ENCODE peak calls at places on chromosomes 3 and 15, in ten cellular contexts. One of them, this sample, is unnamed. For H3K27me3, the result is how much of the 10 kb centered on the place peaks cover.

GRCh38 chr15:98649996-98650870 is 1.9 kb downstream of the IGF1R start:
- DNase-seq in HCT116: no peak
- DNase-seq in spleen: peak
- DNase-seq in stomach: peak
- DNase-seq in suprapubic skin: peak
- DNase-seq in endothelial cell of umbilical vein: peak
- DNase-seq in sigmoid colon: no peak
- DNase-seq in SK-N-SH: peak
- DNase-seq in transverse colon: peak
- DNase-seq in K562: no peak
- DNase-seq in this sample: no peak

GRCh38 chr3:85576091-85576690 is 617.4 kb downstream of the CADM2 start:
- DNase-seq in HCT116: peak
- DNase-seq in spleen: no peak
- DNase-seq in stomach: peak
- DNase-seq in suprapubic skin: no peak
- DNase-seq in endothelial cell of umbilical vein: peak
- DNase-seq in sigmoid colon: peak
- DNase-seq in SK-N-SH: peak
- DNase-seq in transverse colon: peak
- DNase-seq in K562: peak
- DNase-seq in this sample: peak

GRCh38 chr3:166554006-166554405 is 716.8 kb upstream of the BCHE start:
- DNase-seq in HCT116: no peak
- DNase-seq in spleen: no peak
- DNase-seq in stomach: no peak
- DNase-seq in suprapubic skin: no peak
- DNase-seq in endothelial cell of umbilical vein: no peak
- DNase-seq in sigmoid colon: no peak
- DNase-seq in SK-N-SH: no peak
- DNase-seq in transverse colon: no peak
- DNase-seq in K562: no peak
- DNase-seq in this sample: no peak

GRCh38 chr3:67077656-67078055 is 79.5 kb downstream of the KBTBD8 start:
- DNase-seq in HCT116: no peak
- DNase-seq in spleen: no peak
- DNase-seq in stomach: no peak
- DNase-seq in suprapubic skin: no peak
- DNase-seq in endothelial cell of umbilical vein: no peak
- DNase-seq in sigmoid colon: no peak
- DNase-seq in SK-N-SH: no peak
- DNase-seq in transverse colon: no peak
- DNase-seq in K562: no peak
- DNase-seq in this sample: no peak

GRCh38 chr15:77063249-77063648 is 7.7 kb downstream of the TSPAN3 start:
- DNase-seq in HCT116: no peak
- DNase-seq in spleen: no peak
- DNase-seq in stomach: no peak
- DNase-seq in suprapubic skin: no peak
- DNase-seq in endothelial cell of umbilical vein: no peak
- DNase-seq in sigmoid colon: no peak
- DNase-seq in SK-N-SH: no peak
- DNase-seq in transverse colon: no peak
- DNase-seq in K562: no peak
- DNase-seq in this sample: no peak

GRCh38 chr3:198030125-198030524 is 70.1 kb downstream of the LMLN start:
- DNase-seq in HCT116: no peak
- DNase-seq in spleen: no peak
- DNase-seq in stomach: no peak
- DNase-seq in suprapubic skin: no peak
- DNase-seq in endothelial cell of umbilical vein: no peak
- DNase-seq in sigmoid colon: no peak
- DNase-seq in SK-N-SH: no peak
- DNase-seq in transverse colon: no peak
- DNase-seq in K562: peak
- DNase-seq in this sample: no peak

GRCh38 chr3:138890555-138891187 is 55.9 kb upstream of the PIK3CB start:
- DNase-seq in HCT116: no peak
- DNase-seq in spleen: no peak
- DNase-seq in stomach: no peak
- DNase-seq in suprapubic skin: no peak
- DNase-seq in endothelial cell of umbilical vein: no peak
- DNase-seq in sigmoid colon: no peak
- DNase-seq in SK-N-SH: no peak
- DNase-seq in transverse colon: no peak
- DNase-seq in K562: no peak
- DNase-seq in this sample: no peak

GRCh38 chr15:69677403-69677802 is 224.8 kb downstream of the RPLP1 start:
- DNase-seq in HCT116: no peak
- DNase-seq in spleen: no peak
- DNase-seq in stomach: no peak
- DNase-seq in suprapubic skin: no peak
- DNase-seq in endothelial cell of umbilical vein: no peak
- DNase-seq in sigmoid colon: no peak
- DNase-seq in SK-N-SH: no peak
- DNase-seq in transverse colon: no peak
- DNase-seq in K562: no peak
- DNase-seq in this sample: no peak

GRCh38 chr3:27824312-27825200 is 102.4 kb upstream of the EOMES start:
- DNase-seq in HCT116: no peak
- DNase-seq in spleen: no peak
- DNase-seq in stomach: no peak
- DNase-seq in suprapubic skin: no peak
- DNase-seq in endothelial cell of umbilical vein: no peak
- DNase-seq in sigmoid colon: no peak
- DNase-seq in SK-N-SH: no peak
- DNase-seq in transverse colon: no peak
- DNase-seq in K562: no peak
- DNase-seq in this sample: no peak

GRCh38 chr3:13276438-13277129 is 143.5 kb downstream of the NUP210 start:
- DNase-seq in HCT116: no peak
- DNase-seq in spleen: peak
- DNase-seq in stomach: no peak
- DNase-seq in suprapubic skin: no peak
- DNase-seq in endothelial cell of umbilical vein: no peak
- DNase-seq in sigmoid colon: peak
- DNase-seq in SK-N-SH: peak
- DNase-seq in transverse colon: no peak
- DNase-seq in K562: no peak
- DNase-seq in this sample: no peak

GRCh38 chr3:140186421-140186920 is 251.5 kb downstream of the CLSTN2 start:
- DNase-seq in HCT116: no peak
- DNase-seq in spleen: no peak
- DNase-seq in stomach: no peak
- DNase-seq in suprapubic skin: no peak
- DNase-seq in endothelial cell of umbilical vein: no peak
- DNase-seq in sigmoid colon: no peak
- DNase-seq in SK-N-SH: peak
- DNase-seq in transverse colon: no peak
- DNase-seq in K562: no peak
- DNase-seq in this sample: no peak

DNA sequence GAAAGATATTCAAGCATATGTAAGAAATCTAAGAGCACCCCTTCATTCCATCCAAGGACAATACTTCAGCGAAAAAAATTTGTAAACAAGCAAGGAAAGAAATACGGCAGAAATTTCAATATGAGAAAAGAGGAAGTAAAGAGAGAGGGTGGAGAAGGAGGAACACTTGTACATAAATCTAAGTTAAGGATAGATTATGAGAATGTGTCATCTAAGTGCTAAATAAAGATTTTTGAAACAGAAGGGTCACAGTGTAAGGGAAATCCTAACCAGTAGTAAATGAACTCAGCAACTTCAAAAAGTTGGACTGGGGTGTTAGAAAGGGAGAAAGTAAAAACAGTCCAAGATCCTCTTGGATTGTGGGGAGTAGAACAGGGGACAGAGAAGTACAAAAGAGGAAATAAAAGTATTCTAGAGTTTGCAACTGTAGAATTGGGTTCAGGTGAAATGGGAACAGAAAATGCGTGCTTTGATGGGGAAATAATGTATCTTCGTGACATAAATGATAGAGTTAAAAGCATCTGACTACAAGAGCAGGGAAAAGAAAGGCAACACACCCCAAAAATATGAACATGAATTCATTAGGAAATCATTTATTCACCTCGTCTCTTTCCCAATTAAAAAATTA is 68.5 kb upstream of the ATP13A5 start:
- DNase-seq in HCT116: no peak
- DNase-seq in spleen: no peak
- DNase-seq in stomach: no peak
- DNase-seq in suprapubic skin: no peak
- DNase-seq in endothelial cell of umbilical vein: no peak
- DNase-seq in sigmoid colon: no peak
- DNase-seq in SK-N-SH: no peak
- DNase-seq in transverse colon: no peak
- DNase-seq in K562: no peak
- DNase-seq in this sample: no peak
- H3K27me3 ChIP-seq in HCT116: under half
- H3K27me3 ChIP-seq in spleen: under half
- H3K27me3 ChIP-seq in stomach: under half
- H3K27me3 ChIP-seq in suprapubic skin: under half
- H3K27me3 ChIP-seq in endothelial cell of umbilical vein: under half
- H3K27me3 ChIP-seq in sigmoid colon: under half
- H3K27me3 ChIP-seq in SK-N-SH: under half
- H3K27me3 ChIP-seq in transverse colon: under half
- H3K27me3 ChIP-seq in K562: under half
- H3K27me3 ChIP-seq in this sample: under half

GRCh38 chr3:47378869-47379268 is 2.0 kb upstream of the PTPN23 start:
- DNase-seq in HCT116: no peak
- DNase-seq in spleen: no peak
- DNase-seq in stomach: no peak
- DNase-seq in suprapubic skin: no peak
- DNase-seq in endothelial cell of umbilical vein: no peak
- DNase-seq in sigmoid colon: no peak
- DNase-seq in SK-N-SH: no peak
- DNase-seq in transverse colon: no peak
- DNase-seq in K562: no peak
- DNase-seq in this sample: no peak

GRCh38 chr3:47379488-47379899 is 1.3 kb upstream of the PTPN23 start:
- DNase-seq in HCT116: no peak
- DNase-seq in spleen: peak
- DNase-seq in stomach: no peak
- DNase-seq in suprapubic skin: no peak
- DNase-seq in endothelial cell of umbilical vein: no peak
- DNase-seq in sigmoid colon: no peak
- DNase-seq in SK-N-SH: no peak
- DNase-seq in transverse colon: peak
- DNase-seq in K562: peak
- DNase-seq in this sample: no peak

GRCh38 chr3:47380601-47381316 is at the start of gene PTPN23:
- DNase-seq in HCT116: peak
- DNase-seq in spleen: peak
- DNase-seq in stomach: peak
- DNase-seq in suprapubic skin: peak
- DNase-seq in endothelial cell of umbilical vein: peak
- DNase-seq in sigmoid colon: peak
- DNase-seq in SK-N-SH: peak
- DNase-seq in transverse colon: peak
- DNase-seq in K562: peak
- DNase-seq in this sample: peak

GRCh38 chr3:47380026-47380600 is 708 bp upstream of the PTPN23 start:
- DNase-seq in HCT116: no peak
- DNase-seq in spleen: no peak
- DNase-seq in stomach: no peak
- DNase-seq in suprapubic skin: no peak
- DNase-seq in endothelial cell of umbilical vein: no peak
- DNase-seq in sigmoid colon: no peak
- DNase-seq in SK-N-SH: no peak
- DNase-seq in transverse colon: peak
- DNase-seq in K562: no peak
- DNase-seq in this sample: no peak

GRCh38 chr3:47381317-47382157 is 716 bp downstream of the PTPN23 start:
- DNase-seq in HCT116: peak
- DNase-seq in spleen: peak
- DNase-seq in stomach: peak
- DNase-seq in suprapubic skin: peak
- DNase-seq in endothelial cell of umbilical vein: peak
- DNase-seq in sigmoid colon: peak
- DNase-seq in SK-N-SH: peak
- DNase-seq in transverse colon: peak
- DNase-seq in K562: peak
- DNase-seq in this sample: peak
- TF ChIP-seq POLR2AphosphoS5 in HCT116: peak
- TF ChIP-seq POLR2AphosphoS5 in spleen: no peak
- TF ChIP-seq POLR2AphosphoS5 in stomach: peak
- TF ChIP-seq POLR2AphosphoS5 in suprapubic skin: peak
- TF ChIP-seq POLR2AphosphoS5 in endothelial cell of umbilical vein: peak
- TF ChIP-seq POLR2AphosphoS5 in sigmoid colon: no peak
- TF ChIP-seq POLR2AphosphoS5 in SK-N-SH: peak
- TF ChIP-seq POLR2AphosphoS5 in transverse colon: no peak
- TF ChIP-seq POLR2AphosphoS5 in K562: peak
- TF ChIP-seq POLR2AphosphoS5 in this sample: no peak

DNA sequence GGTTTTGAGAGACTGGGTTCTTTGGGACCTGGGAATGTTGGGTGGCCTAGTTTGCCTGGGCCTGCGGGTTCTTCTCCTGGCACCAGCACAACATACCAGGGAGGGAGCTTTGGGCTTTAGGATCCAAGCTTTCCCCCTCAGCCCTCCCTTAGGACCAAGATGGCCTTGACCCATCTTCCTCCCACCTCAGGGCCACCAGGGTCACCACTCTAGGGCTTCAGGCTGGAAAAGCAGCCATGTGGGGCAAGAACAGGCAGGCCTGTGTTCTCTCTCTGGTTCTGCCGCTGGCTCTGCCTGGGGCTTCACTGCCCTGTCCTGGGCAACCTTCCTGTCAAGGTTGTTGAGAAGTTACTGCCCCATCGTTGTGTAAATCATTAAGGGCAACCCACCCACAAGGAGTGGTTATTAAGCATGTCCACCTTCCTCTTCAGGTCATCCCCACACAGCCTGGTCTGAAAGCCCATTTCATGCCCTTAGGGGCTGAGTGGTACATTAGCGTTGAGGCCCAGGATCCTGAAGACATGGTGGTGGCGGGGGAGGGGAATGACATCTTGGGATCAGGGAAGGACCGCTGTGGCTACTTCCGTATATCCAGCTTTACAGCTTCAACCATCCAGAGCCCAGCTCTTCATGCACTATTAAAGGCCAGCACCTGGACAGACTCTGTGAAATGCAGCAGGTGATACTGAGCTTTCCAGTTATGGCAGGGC is 652 bp downstream of the DUOX1 start:
- DNase-seq in HCT116: no peak
- DNase-seq in spleen: no peak
- DNase-seq in stomach: no peak
- DNase-seq in suprapubic skin: no peak
- DNase-seq in endothelial cell of umbilical vein: no peak
- DNase-seq in sigmoid colon: no peak
- DNase-seq in SK-N-SH: no peak
- DNase-seq in transverse colon: no peak
- DNase-seq in K562: no peak
- DNase-seq in this sample: no peak
- H3K27me3 ChIP-seq in HCT116: under half
- H3K27me3 ChIP-seq in spleen: under half
- H3K27me3 ChIP-seq in stomach: under half
- H3K27me3 ChIP-seq in suprapubic skin: under half
- H3K27me3 ChIP-seq in endothelial cell of umbilical vein: half or more
- H3K27me3 ChIP-seq in sigmoid colon: half or more
- H3K27me3 ChIP-seq in SK-N-SH: under half
- H3K27me3 ChIP-seq in transverse colon: half or more
- H3K27me3 ChIP-seq in K562: under half
- H3K27me3 ChIP-seq in this sample: under half

GRCh38 chr3:64684715-64685261 is 3.0 kb downstream of the ADAMTS9 start:
- DNase-seq in HCT116: no peak
- DNase-seq in spleen: no peak
- DNase-seq in stomach: no peak
- DNase-seq in suprapubic skin: peak
- DNase-seq in endothelial cell of umbilical vein: peak
- DNase-seq in sigmoid colon: peak
- DNase-seq in SK-N-SH: peak
- DNase-seq in transverse colon: peak
- DNase-seq in K562: no peak
- DNase-seq in this sample: peak
- TF ChIP-seq POLR2AphosphoS5 in HCT116: no peak
- TF ChIP-seq POLR2AphosphoS5 in spleen: peak
- TF ChIP-seq POLR2AphosphoS5 in stomach: peak
- TF ChIP-seq POLR2AphosphoS5 in suprapubic skin: no peak
- TF ChIP-seq POLR2AphosphoS5 in endothelial cell of umbilical vein: no peak
- TF ChIP-seq POLR2AphosphoS5 in sigmoid colon: peak
- TF ChIP-seq POLR2AphosphoS5 in SK-N-SH: no peak
- TF ChIP-seq POLR2AphosphoS5 in transverse colon: peak
- TF ChIP-seq POLR2AphosphoS5 in K562: no peak
- TF ChIP-seq POLR2AphosphoS5 in this sample: no peak

This sample was measured in breast epithelium.